ENCODE peak calls at places on chromosome 3, in seven cellular contexts. L, Z, C, X, H, K and W are unnamed samples.

GRCh38 chr3:129440648-129441190 is 695 bp downstream of the IFT122 start:
- DNase-seq in Z (no peak), H (no peak), C (no peak), X (no peak), K (no peak), L (no peak), W (no peak)

GRCh38 chr3:46692566-46692983 is 904 bp downstream of the ALS2CL start:
- DNase-seq in L (no peak), K (no peak), H (no peak), X (peak; percentile 84), Z (no peak), C (no peak), W (no peak)

GRCh38 chr3:105763674-105764036 is 105.2 kb downstream of the CBLB start:
- DNase-seq in K (no peak), X (no peak), C (no peak), H (no peak), Z (no peak), L (no peak), W (no peak)

GRCh38 chr3:122151480-122151879 is 32.0 kb upstream of the CASR start:
- DNase-seq in L (no peak), X (peak; percentile 31), Z (no peak), H (no peak), K (no peak), C (no peak), W (no peak)

GRCh38 chr3:136350132-136350531 is 100.0 kb downstream of the PCCB start:
- DNase-seq in K (no peak), L (peak; percentile 47), H (no peak), X (peak; percentile 97), C (no peak), Z (no peak), W (no peak)

GRCh38 chr3:172580680-172581079 is 57.5 kb upstream of the TNFSF10 start:
- DNase-seq in X (no peak), H (no peak), L (no peak), Z (no peak), C (no peak), K (peak; percentile 64), W (no peak)

GRCh38 chr3:33883538-33884203 is 85.2 kb downstream of the PDCD6IP start:
- DNase-seq in X (peak; percentile 36), C (peak; percentile 74), Z (no peak), K (peak; percentile 51), L (peak; percentile 32), H (no peak), W (no peak)

GRCh38 chr3:147405552-147406254 is 640 bp downstream of the ZIC4 start:
- DNase-seq in H (no peak), C (no peak), Z (no peak), X (no peak), L (no peak), K (no peak), W (no peak)

GRCh38 chr3:131114201-131114600 is 87.5 kb downstream of the NEK11 start:
- DNase-seq in K (no peak), H (no peak), X (no peak), C (no peak), Z (no peak), L (no peak), W (no peak)

GRCh38 chr3:161796780-161797179 is 300.2 kb downstream of the OTOL1 start:
- DNase-seq in Z (no peak), L (no peak), H (no peak), K (no peak), C (no peak), X (no peak), W (no peak)

GRCh38 chr3:193996641-193997089 is 139.3 kb upstream of the HES1 start:
- DNase-seq in C (no peak), K (no peak), L (no peak), X (no peak), Z (no peak), H (no peak), W (no peak)

GRCh38 chr3:72582211-72582878 is 265.9 kb downstream of the SHQ1 start:
- DNase-seq in H (no peak), K (peak; percentile 89), L (no peak), Z (no peak), C (peak; percentile 1), X (no peak), W (no peak)